ENCODE peak calls at places on chromosomes 6 and 20, in nine cellular contexts. One of them, this sample, is unnamed. For H3K9me3, the result is how much of the 10 kb centered on the place peaks cover.

GRCh38 chr6:106569444-106569843 is 59.9 kb downstream of the RTN4IP1 start:
- DNase-seq in stomach: no peak
- DNase-seq in AG04450: no peak
- DNase-seq in cardiac muscle cell: no peak
- DNase-seq in HCT116: no peak
- DNase-seq in thoracic aorta: no peak
- DNase-seq in left lung: no peak
- DNase-seq in fibroblast of lung: peak
- DNase-seq in right lobe of liver: no peak
- DNase-seq in this sample: no peak

GRCh38 chr6:31794866-31795615 is 511 bp downstream of the VARS1 start:
- DNase-seq in fibroblast of lung: peak
- DNase-seq in cardiac muscle cell: peak
- DNase-seq in left lung: peak
- DNase-seq in stomach: no peak
- DNase-seq in HCT116: no peak
- DNase-seq in right lobe of liver: peak
- DNase-seq in thoracic aorta: no peak
- DNase-seq in AG04450: no peak
- DNase-seq in this sample: no peak

GRCh38 chr20:62840244-62841197 is 21.1 kb downstream of the TCFL5 start:
- DNase-seq in left lung: peak
- DNase-seq in stomach: no peak
- DNase-seq in AG04450: no peak
- DNase-seq in right lobe of liver: no peak
- DNase-seq in fibroblast of lung: no peak
- DNase-seq in HCT116: no peak
- DNase-seq in cardiac muscle cell: no peak
- DNase-seq in thoracic aorta: no peak
- DNase-seq in this sample: no peak

GRCh38 chr6:11423072-11423471 is 114.5 kb upstream of the TMEM170B start:
- DNase-seq in thoracic aorta: no peak
- DNase-seq in stomach: no peak
- DNase-seq in fibroblast of lung: no peak
- DNase-seq in left lung: no peak
- DNase-seq in cardiac muscle cell: no peak
- DNase-seq in right lobe of liver: no peak
- DNase-seq in AG04450: no peak
- DNase-seq in HCT116: no peak
- DNase-seq in this sample: no peak

GRCh38 chr20:44788706-44789456 is 21.5 kb downstream of the RIMS4 start:
- DNase-seq in fibroblast of lung: no peak
- DNase-seq in right lobe of liver: no peak
- DNase-seq in thoracic aorta: no peak
- DNase-seq in stomach: no peak
- DNase-seq in AG04450: no peak
- DNase-seq in left lung: no peak
- DNase-seq in cardiac muscle cell: no peak
- DNase-seq in HCT116: no peak
- DNase-seq in this sample: no peak

GRCh38 chr20:46709055-46709458 is 392 bp upstream of the SLC2A10 start:
- DNase-seq in cardiac muscle cell: no peak
- DNase-seq in stomach: peak
- DNase-seq in right lobe of liver: no peak
- DNase-seq in fibroblast of lung: no peak
- DNase-seq in thoracic aorta: no peak
- DNase-seq in AG04450: no peak
- DNase-seq in left lung: no peak
- DNase-seq in HCT116: no peak
- DNase-seq in this sample: no peak

GRCh38 chr6:97842536-97842935 is 559.5 kb upstream of the MMS22L start:
- DNase-seq in left lung: no peak
- DNase-seq in thoracic aorta: no peak
- DNase-seq in stomach: no peak
- DNase-seq in AG04450: no peak
- DNase-seq in HCT116: no peak
- DNase-seq in right lobe of liver: no peak
- DNase-seq in cardiac muscle cell: no peak
- DNase-seq in fibroblast of lung: no peak
- DNase-seq in this sample: no peak

GRCh38 chr6:84065718-84066290 is 32.2 kb downstream of the MRAP2 start:
- DNase-seq in right lobe of liver: no peak
- DNase-seq in fibroblast of lung: peak
- DNase-seq in thoracic aorta: no peak
- DNase-seq in stomach: no peak
- DNase-seq in AG04450: no peak
- DNase-seq in left lung: no peak
- DNase-seq in HCT116: no peak
- DNase-seq in cardiac muscle cell: no peak
- DNase-seq in this sample: no peak

GRCh38 chr6:157034433-157035230 is 257.5 kb downstream of the ARID1B start:
- DNase-seq in AG04450: no peak
- DNase-seq in right lobe of liver: no peak
- DNase-seq in stomach: no peak
- DNase-seq in fibroblast of lung: peak
- DNase-seq in HCT116: peak
- DNase-seq in thoracic aorta: no peak
- DNase-seq in left lung: no peak
- DNase-seq in cardiac muscle cell: peak
- DNase-seq in this sample: no peak

GRCh38 chr6:53581161-53581560 is 36.3 kb upstream of the GCLC start:
- DNase-seq in stomach: no peak
- DNase-seq in HCT116: no peak
- DNase-seq in cardiac muscle cell: no peak
- DNase-seq in thoracic aorta: no peak
- DNase-seq in AG04450: peak
- DNase-seq in right lobe of liver: no peak
- DNase-seq in left lung: no peak
- DNase-seq in fibroblast of lung: peak
- DNase-seq in this sample: no peak

DNA sequence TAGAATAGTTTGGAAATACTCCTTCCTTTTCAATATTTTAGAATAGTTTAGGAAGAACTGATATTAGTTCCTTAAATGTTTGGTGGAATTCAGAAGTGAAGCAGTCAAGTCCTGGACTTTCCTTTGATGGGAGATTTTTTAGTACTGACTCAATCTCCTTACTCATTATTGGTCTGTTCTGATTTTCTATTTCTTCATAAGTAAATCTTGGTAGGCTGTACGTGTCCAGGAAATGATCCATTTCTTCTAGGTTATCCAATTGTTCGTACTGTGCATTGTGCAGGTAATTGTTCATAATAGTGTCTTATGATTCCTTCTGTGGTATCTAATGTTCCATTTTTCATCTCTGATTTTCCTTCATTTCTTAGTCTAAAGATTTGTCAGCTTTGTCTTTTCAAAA is 138.9 kb downstream of the SYCP2 start:
- DNase-seq in thoracic aorta: no peak
- DNase-seq in AG04450: no peak
- DNase-seq in right lobe of liver: no peak
- DNase-seq in fibroblast of lung: no peak
- DNase-seq in left lung: no peak
- DNase-seq in cardiac muscle cell: no peak
- DNase-seq in HCT116: no peak
- DNase-seq in stomach: no peak
- DNase-seq in this sample: no peak
- H3K9me3 ChIP-seq in thoracic aorta: under half
- H3K9me3 ChIP-seq in AG04450: under half
- H3K9me3 ChIP-seq in right lobe of liver: under half
- H3K9me3 ChIP-seq in fibroblast of lung: under half
- H3K9me3 ChIP-seq in left lung: under half
- H3K9me3 ChIP-seq in cardiac muscle cell: under half
- H3K9me3 ChIP-seq in HCT116: under half
- H3K9me3 ChIP-seq in stomach: under half
- H3K9me3 ChIP-seq in this sample: under half

GRCh38 chr6:119348308-119349040 is 1.1 kb downstream of the MAN1A1 start:
- DNase-seq in stomach: peak
- DNase-seq in right lobe of liver: peak
- DNase-seq in left lung: peak
- DNase-seq in fibroblast of lung: peak
- DNase-seq in AG04450: no peak
- DNase-seq in cardiac muscle cell: peak
- DNase-seq in thoracic aorta: no peak
- DNase-seq in HCT116: no peak
- DNase-seq in this sample: no peak

GRCh38 chr6:119346450-119346849 is 3.1 kb downstream of the MAN1A1 start:
- DNase-seq in right lobe of liver: no peak
- DNase-seq in thoracic aorta: no peak
- DNase-seq in fibroblast of lung: no peak
- DNase-seq in cardiac muscle cell: no peak
- DNase-seq in AG04450: no peak
- DNase-seq in HCT116: no peak
- DNase-seq in left lung: no peak
- DNase-seq in stomach: no peak
- DNase-seq in this sample: no peak

GRCh38 chr6:119347466-119348307 is 1.9 kb downstream of the MAN1A1 start:
- DNase-seq in cardiac muscle cell: no peak
- DNase-seq in AG04450: no peak
- DNase-seq in stomach: peak
- DNase-seq in fibroblast of lung: peak
- DNase-seq in left lung: peak
- DNase-seq in thoracic aorta: no peak
- DNase-seq in right lobe of liver: peak
- DNase-seq in HCT116: no peak
- DNase-seq in this sample: no peak

GRCh38 chr6:119345114-119345513 is 4.4 kb downstream of the MAN1A1 start:
- DNase-seq in left lung: no peak
- DNase-seq in cardiac muscle cell: no peak
- DNase-seq in HCT116: no peak
- DNase-seq in thoracic aorta: no peak
- DNase-seq in stomach: no peak
- DNase-seq in AG04450: no peak
- DNase-seq in right lobe of liver: no peak
- DNase-seq in fibroblast of lung: no peak
- DNase-seq in this sample: no peak

GRCh38 chr6:119346914-119347313 is 2.6 kb downstream of the MAN1A1 start:
- DNase-seq in right lobe of liver: no peak
- DNase-seq in AG04450: no peak
- DNase-seq in cardiac muscle cell: no peak
- DNase-seq in HCT116: no peak
- DNase-seq in thoracic aorta: no peak
- DNase-seq in left lung: no peak
- DNase-seq in stomach: no peak
- DNase-seq in fibroblast of lung: no peak
- DNase-seq in this sample: no peak
- H3K27ac ChIP-seq in right lobe of liver: peak
- H3K27ac ChIP-seq in AG04450: no peak
- H3K27ac ChIP-seq in cardiac muscle cell: no peak
- H3K27ac ChIP-seq in HCT116: no peak
- H3K27ac ChIP-seq in thoracic aorta: no peak
- H3K27ac ChIP-seq in left lung: peak
- H3K27ac ChIP-seq in stomach: peak
- H3K27ac ChIP-seq in fibroblast of lung: no peak
- H3K27ac ChIP-seq in this sample: no peak

GRCh38 chr6:110284877-110285276 is 73.3 kb downstream of the METTL24 start:
- DNase-seq in cardiac muscle cell: no peak
- DNase-seq in right lobe of liver: no peak
- DNase-seq in stomach: no peak
- DNase-seq in HCT116: no peak
- DNase-seq in fibroblast of lung: no peak
- DNase-seq in AG04450: no peak
- DNase-seq in thoracic aorta: no peak
- DNase-seq in left lung: no peak
- DNase-seq in this sample: no peak

GRCh38 chr6:110282412-110282811 is 75.7 kb downstream of the METTL24 start:
- DNase-seq in cardiac muscle cell: no peak
- DNase-seq in thoracic aorta: no peak
- DNase-seq in stomach: no peak
- DNase-seq in HCT116: no peak
- DNase-seq in left lung: no peak
- DNase-seq in AG04450: no peak
- DNase-seq in right lobe of liver: no peak
- DNase-seq in fibroblast of lung: no peak
- DNase-seq in this sample: no peak

GRCh38 chr6:110287462-110288341 is 70.4 kb downstream of the METTL24 start:
- DNase-seq in HCT116: no peak
- DNase-seq in thoracic aorta: no peak
- DNase-seq in right lobe of liver: no peak
- DNase-seq in fibroblast of lung: no peak
- DNase-seq in AG04450: no peak
- DNase-seq in left lung: no peak
- DNase-seq in cardiac muscle cell: no peak
- DNase-seq in stomach: no peak
- DNase-seq in this sample: no peak

GRCh38 chr6:110283657-110284056 is 74.5 kb downstream of the METTL24 start:
- DNase-seq in thoracic aorta: no peak
- DNase-seq in right lobe of liver: no peak
- DNase-seq in fibroblast of lung: no peak
- DNase-seq in left lung: no peak
- DNase-seq in stomach: no peak
- DNase-seq in cardiac muscle cell: no peak
- DNase-seq in AG04450: no peak
- DNase-seq in HCT116: no peak
- DNase-seq in this sample: no peak

GRCh38 chr6:110285306-110286060 is 72.7 kb downstream of the METTL24 start:
- DNase-seq in thoracic aorta: no peak
- DNase-seq in HCT116: no peak
- DNase-seq in right lobe of liver: no peak
- DNase-seq in left lung: no peak
- DNase-seq in AG04450: no peak
- DNase-seq in cardiac muscle cell: no peak
- DNase-seq in stomach: peak
- DNase-seq in fibroblast of lung: no peak
- DNase-seq in this sample: no peak
- H3K9me3 ChIP-seq in thoracic aorta: under half
- H3K9me3 ChIP-seq in HCT116: under half
- H3K9me3 ChIP-seq in right lobe of liver: under half
- H3K9me3 ChIP-seq in left lung: under half
- H3K9me3 ChIP-seq in AG04450: under half
- H3K9me3 ChIP-seq in cardiac muscle cell: under half
- H3K9me3 ChIP-seq in stomach: under half
- H3K9me3 ChIP-seq in fibroblast of lung: under half
- H3K9me3 ChIP-seq in this sample: under half

GRCh38 chr20:57746832-57747404 is 37.1 kb upstream of the PMEPA1 start:
- DNase-seq in HCT116: no peak
- DNase-seq in right lobe of liver: no peak
- DNase-seq in fibroblast of lung: no peak
- DNase-seq in thoracic aorta: no peak
- DNase-seq in stomach: no peak
- DNase-seq in cardiac muscle cell: no peak
- DNase-seq in AG04450: no peak
- DNase-seq in left lung: no peak
- DNase-seq in this sample: no peak

GRCh38 chr20:57747889-57748456 is 38.2 kb upstream of the PMEPA1 start:
- DNase-seq in fibroblast of lung: peak
- DNase-seq in cardiac muscle cell: no peak
- DNase-seq in right lobe of liver: no peak
- DNase-seq in HCT116: no peak
- DNase-seq in AG04450: no peak
- DNase-seq in left lung: no peak
- DNase-seq in stomach: no peak
- DNase-seq in thoracic aorta: no peak
- DNase-seq in this sample: no peak

GRCh38 chr20:57749861-57750260 is 40.0 kb upstream of the PMEPA1 start:
- DNase-seq in cardiac muscle cell: no peak
- DNase-seq in left lung: no peak
- DNase-seq in stomach: no peak
- DNase-seq in HCT116: no peak
- DNase-seq in fibroblast of lung: no peak
- DNase-seq in right lobe of liver: no peak
- DNase-seq in thoracic aorta: no peak
- DNase-seq in AG04450: no peak
- DNase-seq in this sample: no peak

GRCh38 chr20:57749131-57749690 is 39.4 kb upstream of the PMEPA1 start:
- DNase-seq in right lobe of liver: no peak
- DNase-seq in cardiac muscle cell: no peak
- DNase-seq in fibroblast of lung: no peak
- DNase-seq in thoracic aorta: no peak
- DNase-seq in HCT116: no peak
- DNase-seq in left lung: peak
- DNase-seq in AG04450: no peak
- DNase-seq in stomach: no peak
- DNase-seq in this sample: no peak

GRCh38 chr20:57748601-57749130 is 38.9 kb upstream of the PMEPA1 start:
- DNase-seq in cardiac muscle cell: peak
- DNase-seq in thoracic aorta: peak
- DNase-seq in AG04450: peak
- DNase-seq in right lobe of liver: peak
- DNase-seq in HCT116: peak
- DNase-seq in fibroblast of lung: peak
- DNase-seq in stomach: peak
- DNase-seq in left lung: peak
- DNase-seq in this sample: no peak
- H3K27ac ChIP-seq in cardiac muscle cell: no peak
- H3K27ac ChIP-seq in thoracic aorta: peak
- H3K27ac ChIP-seq in AG04450: no peak
- H3K27ac ChIP-seq in right lobe of liver: no peak
- H3K27ac ChIP-seq in HCT116: no peak
- H3K27ac ChIP-seq in fibroblast of lung: no peak
- H3K27ac ChIP-seq in stomach: peak
- H3K27ac ChIP-seq in left lung: peak
- H3K27ac ChIP-seq in this sample: no peak